ENCODE peak calls at places on chromosomes 4 and X, in six cellular contexts. O is AG20443; B is activated CD4-positive, alpha-beta T cell treated with anti-CD3 and anti-CD28 coated beads, Interleukin-2, amount 10 ng/mL, durations not matched to agents 7 days and 5 days; V is fibroblast of mammary gland; W is globus pallidus; T is activated naive CD4-positive, alpha-beta T cell treated with anti-CD3 and anti-CD28 coated beads for 36 hours. S is an unnamed sample.

GRCh38 chr4:183485411-183486160 is 19.3 kb upstream of the ING2 start:
- DNase-seq in W (no peak), O (no peak), B (no peak), V (peak), T (no peak), S (no peak)

GRCh38 chrX:16739574-16739973 is 20.2 kb downstream of the SYAP1 start:
- DNase-seq in B (no peak), T (no peak), W (no peak), O (no peak), V (peak), S (peak)

GRCh38 chr4:8574796-8575370 is 5.3 kb upstream of the GPR78 start:
- DNase-seq in V (no peak), O (no peak), T (no peak), W (no peak), B (no peak), S (no peak)

GRCh38 chr4:186587416-186588018 is 32.1 kb upstream of the MTNR1A start:
- DNase-seq in T (peak), O (peak), V (peak), W (peak), B (peak), S (no peak)

GRCh38 chrX:140916891-140917290 is 85.5 kb upstream of the SPANXB1 start:
- DNase-seq in V (no peak), O (no peak), W (no peak), T (no peak), B (no peak), S (no peak)

GRCh38 chrX:46180258-46180687 is 364.9 kb downstream of the ZNF674 start:
- DNase-seq in O (peak), B (peak), T (no peak), W (no peak), V (peak), S (peak)

GRCh38 chr4:100913685-100914084 is 395.9 kb upstream of the EMCN start:
- DNase-seq in V (no peak), W (no peak), B (no peak), O (no peak), T (no peak), S (no peak)

GRCh38 chr4:3217771-3218170 is 31.2 kb upstream of the MSANTD1 start:
- DNase-seq in B (no peak), T (no peak), W (no peak), O (no peak), V (no peak), S (no peak)

GRCh38 chr4:184745747-184746531 is 12.0 kb upstream of the CENPU start:
- DNase-seq in B (peak), V (peak), T (peak), W (peak), O (peak), S (peak)

GRCh38 chr4:186693159-186693815 is 30.4 kb downstream of the FAT1 start:
- DNase-seq in B (no peak), W (no peak), O (peak), T (no peak), V (peak), S (no peak)

GRCh38 chrX:104902070-104902469 is 318.4 kb downstream of the TEX13A start:
- DNase-seq in O (no peak), B (no peak), T (no peak), W (no peak), V (no peak), S (no peak)

GRCh38 chr4:55554453-55555030 is 7.8 kb upstream of the CLOCK start:
- DNase-seq in W (peak), O (peak), V (peak), B (peak), T (no peak), S (no peak)

GRCh38 chr4:168723020-168723419 is 226.2 kb downstream of the PALLD start:
- DNase-seq in O (no peak), W (no peak), B (no peak), V (peak), T (no peak), S (no peak)

GRCh38 chr4:102477657-102478056 is 23.5 kb upstream of the NFKB1 start:
- DNase-seq in W (no peak), B (no peak), V (peak), T (no peak), O (peak), S (no peak)

GRCh38 chr4:135564090-135564489 is 1362.5 kb upstream of the PABPC4L start:
- DNase-seq in O (no peak), V (no peak), T (no peak), B (no peak), W (no peak), S (no peak)

GRCh38 chr4:174069848-174070330 is 213.6 kb downstream of the FBXO8 start:
- DNase-seq in B (no peak), W (no peak), V (no peak), O (no peak), T (no peak), S (no peak)

GRCh38 chr4:38119663-38120374 is 159.6 kb downstream of the PTTG2 start:
- DNase-seq in W (no peak), B (no peak), T (no peak), V (peak), O (peak), S (no peak)

GRCh38 chr4:139655116-139655515 is 10.5 kb upstream of the MGST2 start:
- DNase-seq in V (peak), W (no peak), O (no peak), B (peak), T (peak), S (no peak)

GRCh38 chr4:107832275-107832807 is 7.6 kb downstream of the SGMS2 start:
- DNase-seq in V (no peak), B (no peak), W (no peak), O (no peak), T (no peak), S (no peak)

GRCh38 chr4:86233681-86234080 is 126.2 kb downstream of the MAPK10 start:
- DNase-seq in O (peak), V (no peak), W (no peak), T (no peak), B (no peak), S (no peak)

GRCh38 chr4:80393246-80393969 is 57.9 kb downstream of the CFAP299 start:
- DNase-seq in T (peak), O (peak), V (peak), B (no peak), W (no peak), S (no peak)

GRCh38 chr4:134567461-134567860 is 365.9 kb upstream of the PABPC4L start:
- DNase-seq in W (no peak), B (no peak), O (no peak), V (no peak), T (no peak), S (no peak)

GRCh38 chr4:72468904-72469502 is 100.0 kb downstream of the ADAMTS3 start:
- DNase-seq in T (no peak), B (no peak), V (peak), W (no peak), O (no peak), S (no peak)

GRCh38 chr4:8907596-8908205 is 36.1 kb upstream of the HMX1 start:
- DNase-seq in B (no peak), W (no peak), T (no peak), V (no peak), O (no peak), S (peak)

GRCh38 chr4:17758459-17758858 is 23.0 kb downstream of the FAM184B start:
- DNase-seq in T (no peak), V (no peak), B (no peak), O (no peak), W (no peak), S (no peak)

GRCh38 chr4:13143234-13143633 is 340.9 kb downstream of the RAB28 start:
- DNase-seq in B (no peak), W (no peak), O (no peak), T (no peak), V (no peak), S (no peak)

GRCh38 chr4:113404167-113404571 is 354.7 kb downstream of the ANK2 start:
- DNase-seq in T (no peak), V (no peak), W (no peak), B (no peak), O (no peak), S (no peak)

GRCh38 chrX:125757794-125758564 is 408.1 kb downstream of the DCAF12L2 start:
- DNase-seq in T (no peak), W (no peak), V (no peak), B (no peak), O (no peak), S (no peak)

GRCh38 chr4:121668368-121669162 is 28.2 kb downstream of the ANXA5 start:
- DNase-seq in W (no peak), O (peak), V (peak), T (no peak), B (no peak), S (no peak)

GRCh38 chr4:77360451-77360850 is 203.4 kb downstream of the CCNG2 start:
- DNase-seq in T (no peak), O (no peak), V (no peak), B (no peak), W (no peak), S (no peak)

GRCh38 chr4:80265571-80266266 is 745 bp upstream of the FGF5 start:
- DNase-seq in T (no peak), B (no peak), W (no peak), V (peak), O (peak), S (no peak)

GRCh38 chr4:11805837-11806236 is 377.1 kb upstream of the HS3ST1 start:
- DNase-seq in T (no peak), O (no peak), V (peak), W (peak), B (no peak), S (no peak)

GRCh38 chr4:72374156-72374555 is 194.9 kb downstream of the ADAMTS3 start:
- DNase-seq in V (no peak), O (no peak), B (no peak), T (no peak), W (no peak), S (no peak)

GRCh38 chrX:43892471-43892870 is 10.2 kb upstream of the MAOB start:
- DNase-seq in O (no peak), W (no peak), V (no peak), B (no peak), T (no peak), S (no peak)

GRCh38 chr4:55866973-55867574 is 13.6 kb downstream of the EXOC1 start:
- DNase-seq in V (peak), W (peak), O (peak), B (peak), T (peak), S (no peak)